ENCODE peak calls at places on chromosome 2, in four cellular contexts. M is cardiac muscle cell, S is NCI-H524, O is small intestine. B is an unnamed sample.

GRCh38 chr2:85058619-85058941 is 74.6 kb upstream of the TCF7L1 start:
- DNase-seq in S (no peak), O (peak), M (no peak), B (no peak)

GRCh38 chr2:172226244-172227061 is 123.8 kb upstream of the DLX2 start:
- DNase-seq in S (no peak), M (no peak), O (peak), B (no peak)

GRCh38 chr2:224357098-224357901 is 44.6 kb downstream of the FAM124B start:
- DNase-seq in S (peak), O (peak), M (peak), B (peak)

GRCh38 chr2:237440819-237441281 is 26.9 kb upstream of the COL6A3 start:
- DNase-seq in S (no peak), O (no peak), M (peak), B (peak)

GRCh38 chr2:64404002-64404731 is 49.8 kb upstream of the LGALSL start:
- DNase-seq in M (peak), O (peak), S (no peak), B (peak)

GRCh38 chr2:523698-524270 is 153.4 kb downstream of the TMEM18 start:
- DNase-seq in S (no peak), M (no peak), O (no peak), B (no peak)

GRCh38 chr2:101232770-101233169 is 19.9 kb upstream of the CNOT11 start:
- DNase-seq in M (no peak), S (no peak), O (no peak), B (no peak)

GRCh38 chr2:233210843-233211600 is 40.5 kb upstream of the ATG16L1 start:
- DNase-seq in M (peak), O (peak), S (no peak), B (peak)

GRCh38 chr2:239374896-239375277 is 25.9 kb downstream of the HDAC4 start:
- DNase-seq in O (no peak), M (no peak), S (no peak), B (no peak)

B was measured in brain microvascular endothelial cell.